ENCODE peak calls at places on chromosomes 3 and 15, in six cellular contexts. J is kidney epithelial cell, Z is kidney, G is psoas muscle, W is uterus, H is BJ. I is an unnamed sample.

GRCh38 chr3:16286161-16286560 is 21.1 kb downstream of the OXNAD1 start:
- DNase-seq in J (no peak), Z (peak), G (no peak), W (no peak), H (no peak), I (no peak)

GRCh38 chr3:130276203-130276803 is 69.2 kb upstream of the COL6A5 start:
- DNase-seq in J (peak), Z (no peak), G (no peak), W (no peak), H (no peak), I (peak)

GRCh38 chr15:57012557-57012956 is 94.1 kb downstream of the TCF12 start:
- DNase-seq in J (no peak), Z (no peak), G (no peak), W (no peak), H (no peak), I (no peak)

GRCh38 chr15:57328479-57329250 is 47.6 kb upstream of the CGNL1 start:
- DNase-seq in J (no peak), Z (no peak), G (no peak), W (no peak), H (no peak), I (no peak)

GRCh38 chr3:105860649-105861048 is 8.2 kb downstream of the CBLB start:
- DNase-seq in J (no peak), Z (no peak), G (no peak), W (no peak), H (no peak), I (no peak)

GRCh38 chr3:69364354-69364753 is 21.5 kb downstream of the FRMD4B start:
- DNase-seq in J (no peak), Z (no peak), G (no peak), W (no peak), H (peak), I (no peak)

GRCh38 chr3:46380471-46381215 is 9.9 kb downstream of the CCR5 start:
- DNase-seq in J (no peak), Z (no peak), G (peak), W (no peak), H (no peak), I (no peak)

GRCh38 chr3:75260-75659 is 121.3 kb upstream of the CHL1 start:
- DNase-seq in J (no peak), Z (no peak), G (no peak), W (peak), H (no peak), I (no peak)

GRCh38 chr3:161890147-161890625 is 393.6 kb downstream of the OTOL1 start:
- DNase-seq in J (peak), Z (no peak), G (no peak), W (no peak), H (peak), I (peak)

GRCh38 chr15:78065284-78065872 is 12.1 kb downstream of the TBC1D2B start:
- DNase-seq in J (peak), Z (peak), G (peak), W (peak), H (peak), I (peak)

DNA sequence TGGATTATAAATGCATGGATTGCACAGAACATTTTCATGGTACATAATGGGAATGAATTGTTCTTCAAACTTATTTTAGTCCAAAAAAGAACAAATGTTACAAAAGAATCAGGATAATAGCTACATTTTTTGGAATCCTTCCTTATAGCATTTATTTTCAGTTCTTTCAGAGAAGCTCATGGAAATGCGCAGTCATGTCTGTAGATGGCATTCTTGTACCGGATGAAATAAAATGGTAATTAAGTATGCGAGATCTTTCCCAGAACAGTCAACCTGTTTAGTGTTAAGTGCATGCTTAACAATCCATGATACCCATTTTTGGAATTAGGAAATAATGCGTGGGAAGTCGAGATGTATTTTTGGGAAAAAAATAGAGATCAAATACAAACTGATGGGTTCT is 38.2 kb upstream of the GOLGA8B start:
- DNase-seq in J (no peak), Z (no peak), G (no peak), W (no peak), H (no peak), I (no peak)
- TF ChIP-seq CTCF in J (peak), Z (peak), G (peak), W (peak), H (peak), I (peak)

DNA sequence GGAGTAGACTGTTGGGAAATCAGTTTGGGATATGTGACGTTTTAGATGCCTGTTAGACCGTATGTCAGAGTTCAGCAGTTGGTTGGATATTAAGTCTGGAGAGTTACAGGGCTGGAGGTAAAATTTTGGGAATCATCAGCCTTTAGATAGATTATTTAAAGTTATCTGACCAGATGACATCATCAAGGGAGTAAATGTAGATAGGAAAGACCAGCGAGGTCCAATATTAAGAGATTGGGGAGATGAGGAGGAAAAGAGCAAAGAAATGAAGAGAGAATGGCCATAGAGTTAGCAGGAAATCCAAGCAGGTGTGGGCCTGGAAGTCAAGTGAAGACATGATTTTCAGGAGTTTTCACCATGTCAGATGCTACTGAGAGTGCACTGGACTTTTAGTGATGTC is 3.1 kb downstream of the NDUFB4 start:
- DNase-seq in J (no peak), Z (no peak), G (no peak), W (no peak), H (no peak), I (no peak)
- H3K4me3 ChIP-seq in J (no peak), Z (peak), G (no peak), W (no peak), H (no peak), I (no peak)

GRCh38 chr15:53665930-53666329 is 93.5 kb downstream of the WDR72 start:
- DNase-seq in J (no peak), Z (no peak), G (no peak), W (no peak), H (no peak), I (no peak)
- TF ChIP-seq CTCF in J (peak), Z (no peak), G (no peak), W (no peak), H (no peak), I (peak)

GRCh38 chr15:76346666-76347506 is 10.3 kb downstream of the ISL2 start:
- DNase-seq in J (no peak), Z (no peak), G (no peak), W (no peak), H (peak), I (no peak)

GRCh38 chr15:76345269-76345879 is 8.8 kb downstream of the ISL2 start:
- DNase-seq in J (no peak), Z (no peak), G (no peak), W (no peak), H (no peak), I (no peak)

GRCh38 chr15:76345880-76346665 is 9.5 kb downstream of the ISL2 start:
- DNase-seq in J (no peak), Z (no peak), G (no peak), W (no peak), H (no peak), I (no peak)

GRCh38 chr15:76349301-76350070 is 12.9 kb downstream of the ISL2 start:
- DNase-seq in J (no peak), Z (no peak), G (no peak), W (no peak), H (no peak), I (no peak)

GRCh38 chr15:76347507-76348055 is 11.0 kb downstream of the ISL2 start:
- DNase-seq in J (no peak), Z (no peak), G (no peak), W (no peak), H (no peak), I (no peak)
- H3K4me3 ChIP-seq in J (no peak), Z (no peak), G (no peak), W (no peak), H (peak), I (no peak)

DNA sequence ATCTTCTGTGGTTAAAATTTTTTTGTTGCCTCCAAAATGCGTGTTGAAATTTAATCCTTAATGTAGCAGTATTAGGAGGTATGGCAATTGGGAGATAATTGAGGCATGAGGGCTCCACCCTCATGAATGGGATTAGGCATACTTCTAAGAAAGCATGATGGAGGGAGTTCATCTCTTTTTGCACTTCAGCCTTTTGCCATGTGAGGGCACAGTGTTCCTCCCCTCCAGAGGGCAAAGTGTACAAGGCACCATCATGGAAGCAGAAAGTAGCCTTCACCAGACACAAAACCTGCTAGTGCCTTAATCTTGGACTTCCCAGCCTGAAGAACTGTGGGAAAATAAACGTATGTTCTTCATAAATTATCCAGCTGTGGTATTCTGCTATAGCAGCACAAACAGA is 429.5 kb downstream of the ZIC1 start:
- DNase-seq in J (no peak), Z (no peak), G (no peak), W (no peak), H (no peak), I (no peak)
- TF ChIP-seq CTCF in J (peak), Z (no peak), G (no peak), W (no peak), H (peak), I (no peak)

I was measured in retinal pigment epithelial cell.